ENCODE peak calls at places on chromosomes 3 and 15, in six cellular contexts. C is GM12878, N is heart left ventricle, T is spleen, P is right lobe of liver, Y is HCT116. X is an unnamed sample.

GRCh38 chr15:62482715-62483429 is 317.8 kb upstream of the C2CD4B start:
- DNase-seq in C (peak), N (no peak), T (no peak), P (no peak), Y (peak), X (no peak)

GRCh38 chr3:1404270-1404669 is 311.4 kb downstream of the CNTN6 start:
- DNase-seq in C (no peak), N (no peak), T (no peak), P (no peak), Y (no peak), X (no peak)

GRCh38 chr3:123449092-123449985 is 449 bp upstream of the ADCY5 start:
- DNase-seq in C (no peak), N (peak), T (peak), P (peak), Y (no peak), X (no peak)

GRCh38 chr15:100973351-100974034 is 54.3 kb downstream of the LRRK1 start:
- DNase-seq in C (no peak), N (no peak), T (no peak), P (no peak), Y (no peak), X (no peak)

GRCh38 chr3:99172736-99173657 is 271.5 kb upstream of the DCBLD2 start:
- DNase-seq in C (peak), N (peak), T (no peak), P (no peak), Y (peak), X (no peak)

GRCh38 chr15:70286110-70286806 is 188.5 kb upstream of the TLE3 start:
- DNase-seq in C (no peak), N (no peak), T (no peak), P (no peak), Y (no peak), X (no peak)

GRCh38 chr3:56795097-56795806 is 6.5 kb downstream of the ARHGEF3 start:
- DNase-seq in C (no peak), N (no peak), T (no peak), P (no peak), Y (no peak), X (no peak)

GRCh38 chr3:100002599-100003350 is 111.5 kb downstream of the FILIP1L start:
- DNase-seq in C (no peak), N (no peak), T (no peak), P (no peak), Y (peak), X (no peak)

GRCh38 chr15:31145271-31145911 is 43.9 kb upstream of the TRPM1 start:
- DNase-seq in C (no peak), N (no peak), T (no peak), P (no peak), Y (no peak), X (no peak)

GRCh38 chr15:61083081-61083780 is 145.9 kb downstream of the RORA start:
- DNase-seq in C (no peak), N (no peak), T (no peak), P (no peak), Y (no peak), X (no peak)

GRCh38 chr3:194080913-194081800 is 54.8 kb upstream of the HES1 start:
- DNase-seq in C (no peak), N (no peak), T (no peak), P (no peak), Y (no peak), X (no peak)

GRCh38 chr3:170108955-170109354 is 71.2 kb downstream of the GPR160 start:
- DNase-seq in C (no peak), N (no peak), T (no peak), P (no peak), Y (no peak), X (no peak)

GRCh38 chr15:67063689-67064606 is 1.5 kb upstream of the SMAD3 start:
- DNase-seq in C (no peak), N (peak), T (no peak), P (peak), Y (peak), X (no peak)

GRCh38 chr3:149752051-149752787 is at the start of gene COMMD2:
- DNase-seq in C (peak), N (peak), T (peak), P (peak), Y (peak), X (peak)

GRCh38 chr15:70063284-70063991 is 34.3 kb downstream of the TLE3 start:
- DNase-seq in C (no peak), N (no peak), T (peak), P (no peak), Y (no peak), X (no peak)

GRCh38 chr15:100873029-100873677 is 6.5 kb upstream of the ALDH1A3 start:
- DNase-seq in C (peak), N (peak), T (no peak), P (no peak), Y (peak), X (no peak)

GRCh38 chr3:57164217-57164605 is 942 bp downstream of the IL17RD start:
- DNase-seq in C (no peak), N (peak), T (no peak), P (peak), Y (no peak), X (no peak)

GRCh38 chr3:169965562-169965961 is 1.0 kb upstream of the SEC62 start:
- DNase-seq in C (no peak), N (no peak), T (no peak), P (no peak), Y (no peak), X (no peak)

GRCh38 chr3:32586361-32586760 is 15.7 kb upstream of the DYNC1LI1 start:
- DNase-seq in C (no peak), N (no peak), T (no peak), P (no peak), Y (no peak), X (no peak)

GRCh38 chr3:40377822-40378221 is 9.2 kb upstream of the ENTPD3 start:
- DNase-seq in C (no peak), N (no peak), T (no peak), P (no peak), Y (no peak), X (no peak)

GRCh38 chr3:40381904-40382616 is 4.9 kb upstream of the ENTPD3 start:
- DNase-seq in C (no peak), N (no peak), T (no peak), P (no peak), Y (no peak), X (no peak)

GRCh38 chr3:40382617-40382979 is 4.4 kb upstream of the ENTPD3 start:
- DNase-seq in C (no peak), N (no peak), T (no peak), P (no peak), Y (no peak), X (no peak)

DNA sequence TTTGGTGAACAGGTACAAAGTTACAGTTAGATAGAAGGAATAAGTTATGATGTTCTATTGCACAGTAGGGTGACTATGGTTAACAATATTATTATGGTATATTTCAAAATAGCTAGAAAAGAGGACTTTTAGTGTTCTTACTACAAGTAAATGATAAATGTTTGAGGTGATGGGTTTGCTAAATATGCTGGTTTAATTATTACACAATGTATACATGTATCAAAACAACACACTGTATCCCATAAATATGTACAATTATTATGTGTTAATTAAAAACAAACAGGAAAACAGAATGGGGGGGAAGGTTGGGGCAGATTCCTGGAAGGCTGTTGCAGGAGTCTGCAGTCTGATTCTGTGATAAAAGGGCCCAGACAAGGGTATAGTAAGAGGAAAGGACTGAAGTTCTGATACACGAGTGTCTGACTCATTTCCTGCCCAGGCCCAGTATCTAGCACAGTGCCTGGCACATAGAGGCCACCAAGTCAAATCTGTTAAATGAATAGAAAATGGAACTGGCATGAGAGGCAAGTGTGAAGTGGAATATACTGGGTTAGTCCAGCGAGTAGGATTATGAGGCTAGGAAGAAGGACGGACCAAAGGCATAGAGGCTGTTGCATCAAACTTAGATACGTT is 7.2 kb upstream of the ENTPD3 start:
- DNase-seq in C (no peak), N (no peak), T (no peak), P (no peak), Y (no peak), X (no peak)
- TF ChIP-seq POLR2A in C (no peak), N (no peak), T (no peak), P (no peak), Y (no peak), X (no peak)

DNA sequence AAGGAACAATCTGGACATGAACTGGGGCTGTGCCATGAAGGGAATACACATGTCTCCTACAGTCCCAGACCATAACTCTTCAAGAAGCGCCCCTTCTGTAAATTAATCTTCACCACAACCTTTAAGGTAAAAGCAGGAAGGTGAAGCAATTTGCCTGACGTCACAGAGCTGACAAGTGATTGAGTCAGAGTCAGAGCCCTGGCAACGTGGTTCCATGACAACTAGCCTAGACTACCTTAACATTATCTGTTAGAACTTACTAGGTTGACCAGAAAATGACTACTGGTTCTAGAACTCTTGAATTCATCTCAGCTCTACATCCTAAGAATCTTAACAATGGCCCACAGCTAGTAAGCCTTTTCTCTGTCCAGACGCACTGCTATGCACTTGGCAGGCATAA is 124.6 kb downstream of the NTRK3 start:
- DNase-seq in C (no peak), N (no peak), T (no peak), P (no peak), Y (no peak), X (no peak)
- TF ChIP-seq CTCF in C (no peak), N (no peak), T (no peak), P (no peak), Y (no peak), X (no peak)

GRCh38 chr3:30354972-30355371 is 251.4 kb upstream of the TGFBR2 start:
- DNase-seq in C (no peak), N (no peak), T (no peak), P (no peak), Y (no peak), X (no peak)
- H3K27ac ChIP-seq in C (no peak), N (peak), T (peak), P (no peak), Y (no peak), X (no peak)

DNA sequence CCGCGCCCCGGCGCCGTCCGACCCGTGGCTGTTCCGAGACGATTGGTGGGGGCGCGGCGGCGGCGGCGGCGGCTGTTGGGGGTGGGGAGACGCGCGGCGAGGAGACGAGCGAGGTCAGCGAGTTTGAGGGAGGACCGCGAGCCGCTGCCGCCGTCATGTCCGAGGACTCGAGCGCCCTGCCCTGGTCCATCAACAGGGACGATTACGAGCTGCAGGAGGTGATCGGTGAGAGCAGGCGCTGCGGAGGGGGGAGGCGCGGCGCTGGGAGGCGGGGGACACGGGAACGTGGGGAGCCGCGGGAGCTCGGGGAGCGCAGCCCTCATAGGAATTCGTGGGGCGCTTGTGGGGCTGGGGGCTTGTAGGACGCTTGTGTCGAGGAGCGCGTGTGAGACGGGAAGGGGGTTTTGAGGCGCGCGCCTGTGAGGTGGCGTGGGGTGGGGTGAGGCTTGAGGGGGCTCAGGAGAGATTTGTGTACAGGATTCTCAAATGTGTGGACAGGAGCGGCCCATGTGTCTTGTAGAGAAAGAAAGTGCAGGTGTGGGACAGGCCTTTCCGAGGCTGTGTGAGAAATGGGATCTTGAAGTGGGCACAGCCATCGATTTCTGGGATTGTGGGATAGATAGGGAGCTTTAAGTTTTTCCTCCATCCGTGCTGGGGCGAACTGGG is 518 bp downstream of the OXSR1 start:
- DNase-seq in C (no peak), N (peak), T (no peak), P (peak), Y (no peak), X (no peak)
- TF ChIP-seq POLR2A in C (no peak), N (no peak), T (no peak), P (peak), Y (no peak), X (no peak)